ENCODE peak calls at places on chromosomes 3 and 15, in six cellular contexts. Z is tibial artery; H is CD4-positive, alpha-beta memory T cell; F is sigmoid colon; T is upper lobe of right lung; D is NT2/D1. I is an unnamed sample.

GRCh38 chr15:58331562-58331902 is 100.3 kb upstream of the LIPC start:
- DNase-seq in D (no peak), Z (no peak), H (no peak), T (no peak), F (no peak), I (no peak)

GRCh38 chr15:85411992-85412538 is 31.7 kb downstream of the AKAP13 start:
- DNase-seq in F (no peak), T (no peak), H (no peak), Z (no peak), D (no peak), I (no peak)

GRCh38 chr3:140627756-140628155 is 50.1 kb upstream of the TRIM42 start:
- DNase-seq in Z (no peak), F (no peak), H (no peak), T (no peak), D (no peak), I (no peak)

GRCh38 chr15:71811752-71812735 is 1.7 kb downstream of the NR2E3 start:
- DNase-seq in F (no peak), T (no peak), D (no peak), Z (no peak), H (no peak), I (no peak)

GRCh38 chr3:107663266-107663665 is 140.5 kb downstream of the BBX start:
- DNase-seq in F (no peak), Z (no peak), H (no peak), T (no peak), D (no peak), I (no peak)

GRCh38 chr15:57376695-57377477 is 581 bp downstream of the CGNL1 start:
- DNase-seq in D (no peak), F (peak; percentile 63), Z (peak; percentile 69), H (no peak), T (peak; percentile 71), I (no peak)

GRCh38 chr3:143167956-143168355 is 48.4 kb downstream of the CHST2 start:
- DNase-seq in H (no peak), T (no peak), Z (no peak), D (no peak), F (no peak), I (no peak)

GRCh38 chr3:125374996-125375941 is at the start of gene ZNF148:
- DNase-seq in Z (peak; percentile 95), H (peak; percentile 92), D (peak; percentile 85), F (peak; percentile 93), T (peak; percentile 96), I (peak; percentile 67)

GRCh38 chr3:32835943-32836342 is 18.1 kb downstream of the TRIM71 start:
- DNase-seq in Z (no peak), T (peak; percentile 13), F (no peak), H (no peak), D (peak; percentile 86), I (no peak)

GRCh38 chr3:172138792-172139507 is 99.6 kb downstream of the FNDC3B start:
- DNase-seq in T (no peak), D (no peak), Z (peak; percentile 85), H (no peak), F (peak; percentile 79), I (no peak)

GRCh38 chr3:175129126-175129525 is 270.0 kb downstream of the NAALADL2 start:
- DNase-seq in T (no peak), D (no peak), H (no peak), F (no peak), Z (no peak), I (no peak)

GRCh38 chr15:25175789-25176615 is 221.2 kb downstream of the SNRPN start:
- DNase-seq in Z (no peak), F (no peak), D (no peak), T (peak; percentile 54), H (no peak), I (no peak)
- H3K9me3 ChIP-seq in Z (peaks cover 4% of the 10 kb centered on the region), F (peaks cover 23% of the 10 kb centered on the region), D (peaks cover 37% of the 10 kb centered on the region), T (peaks cover 26% of the 10 kb centered on the region), H (no peaks in the 10 kb centered on the region), I (peaks cover 18% of the 10 kb centered on the region)

GRCh38 chr15:25244731-25245585 is 193.9 kb downstream of the UBE3A start:
- DNase-seq in D (no peak), T (peak; percentile 41), H (no peak), Z (peak; percentile 24), F (no peak), I (no peak)
- H3K9me3 ChIP-seq in D (no peaks in the 10 kb centered on the region), T (no peaks in the 10 kb centered on the region), H (no peaks in the 10 kb centered on the region), Z (no peaks in the 10 kb centered on the region), F (peaks cover 27% of the 10 kb centered on the region), I (peaks cover 10% of the 10 kb centered on the region)

DNA sequence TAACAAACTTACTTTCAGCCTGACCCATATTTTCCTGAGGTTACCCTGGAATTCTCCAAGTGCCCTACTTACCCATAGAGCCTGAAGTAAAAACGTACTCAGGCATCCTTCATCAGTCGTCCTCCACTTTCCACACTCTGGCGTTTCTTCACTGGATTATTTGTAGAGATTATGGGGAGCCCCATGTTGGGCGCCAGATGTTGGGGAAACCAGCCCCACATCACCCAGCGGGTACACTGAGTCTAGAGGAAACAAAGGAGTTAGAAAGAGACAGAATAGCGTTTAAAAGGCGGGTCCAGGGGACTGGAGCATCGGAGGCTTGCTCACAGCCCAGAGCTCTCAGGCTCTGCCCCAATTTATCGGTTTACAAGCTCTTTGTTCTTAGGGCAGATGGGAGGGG is 9.7 kb upstream of the SLC28A2 start:
- DNase-seq in T (no peak), Z (no peak), D (no peak), F (no peak), H (peak; percentile 9), I (no peak)
- H3K9me3 ChIP-seq in T (peaks cover 39% of the 10 kb centered on the region), Z (no peaks in the 10 kb centered on the region), D (peaks cover 48% of the 10 kb centered on the region), F (peaks cover 40% of the 10 kb centered on the region), H (no peaks in the 10 kb centered on the region), I (peaks cover 4% of the 10 kb centered on the region)

DNA sequence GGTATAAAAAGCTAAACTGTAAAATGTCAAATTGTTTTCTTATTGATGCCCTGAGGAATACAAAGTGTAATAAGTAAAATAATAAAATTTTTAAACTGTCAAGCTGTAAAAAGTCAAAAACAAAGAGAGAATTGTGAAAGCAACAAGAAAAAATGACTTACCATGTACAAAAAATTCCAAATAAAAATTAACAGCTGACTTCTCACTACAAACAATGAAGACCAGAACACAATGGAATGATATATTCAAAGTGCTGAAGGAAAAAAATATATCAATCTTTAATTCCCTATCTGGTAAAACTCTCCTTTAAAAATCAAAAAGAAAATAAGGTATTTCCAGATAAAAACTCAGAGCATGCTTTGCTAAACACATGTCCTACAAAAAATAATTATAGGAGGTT is 883.5 kb downstream of the IGSF11 start:
- DNase-seq in T (no peak), H (no peak), Z (no peak), D (no peak), F (no peak), I (no peak)
- H3K9me3 ChIP-seq in T (no peaks in the 10 kb centered on the region), H (no peaks in the 10 kb centered on the region), Z (no peaks in the 10 kb centered on the region), D (peaks cover 10% of the 10 kb centered on the region), F (no peaks in the 10 kb centered on the region), I (no peaks in the 10 kb centered on the region)

DNA sequence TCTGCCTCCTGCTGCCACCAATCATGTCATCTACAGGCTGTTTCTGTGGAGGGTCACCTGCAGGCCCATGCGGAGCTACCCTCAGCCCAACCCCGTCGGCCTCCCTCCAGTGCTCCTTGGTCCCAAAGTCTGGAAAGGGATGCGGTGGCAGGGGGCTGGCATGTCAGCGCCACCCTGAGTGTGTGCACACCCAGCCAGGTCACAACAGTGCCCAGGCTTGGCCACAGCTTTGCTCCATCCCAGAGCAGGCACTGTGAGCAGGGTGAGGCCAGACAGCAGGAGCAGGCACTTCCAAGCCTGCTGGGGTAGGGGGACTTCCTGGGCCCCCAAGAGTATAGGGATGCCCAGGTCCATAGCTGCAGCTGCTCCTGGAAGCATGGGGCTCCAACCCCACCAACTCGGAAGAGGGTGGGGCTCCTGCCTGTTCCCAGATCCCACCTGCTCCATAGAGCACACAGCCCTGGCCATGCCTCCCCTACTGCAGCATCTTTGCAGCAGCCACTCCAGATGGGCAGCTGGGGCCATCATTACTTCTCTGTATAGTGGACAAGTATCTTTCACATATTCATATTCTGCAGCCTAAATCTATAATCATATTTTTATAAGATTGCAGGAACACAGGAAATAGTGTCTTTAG is 109.3 kb downstream of the CBLB start:
- DNase-seq in F (peak; percentile 57), D (no peak), H (no peak), Z (no peak), T (no peak), I (no peak)
- H3K9me3 ChIP-seq in F (peaks cover 5% of the 10 kb centered on the region), D (peaks cover 37% of the 10 kb centered on the region), H (no peaks in the 10 kb centered on the region), Z (no peaks in the 10 kb centered on the region), T (no peaks in the 10 kb centered on the region), I (no peaks in the 10 kb centered on the region)

DNA sequence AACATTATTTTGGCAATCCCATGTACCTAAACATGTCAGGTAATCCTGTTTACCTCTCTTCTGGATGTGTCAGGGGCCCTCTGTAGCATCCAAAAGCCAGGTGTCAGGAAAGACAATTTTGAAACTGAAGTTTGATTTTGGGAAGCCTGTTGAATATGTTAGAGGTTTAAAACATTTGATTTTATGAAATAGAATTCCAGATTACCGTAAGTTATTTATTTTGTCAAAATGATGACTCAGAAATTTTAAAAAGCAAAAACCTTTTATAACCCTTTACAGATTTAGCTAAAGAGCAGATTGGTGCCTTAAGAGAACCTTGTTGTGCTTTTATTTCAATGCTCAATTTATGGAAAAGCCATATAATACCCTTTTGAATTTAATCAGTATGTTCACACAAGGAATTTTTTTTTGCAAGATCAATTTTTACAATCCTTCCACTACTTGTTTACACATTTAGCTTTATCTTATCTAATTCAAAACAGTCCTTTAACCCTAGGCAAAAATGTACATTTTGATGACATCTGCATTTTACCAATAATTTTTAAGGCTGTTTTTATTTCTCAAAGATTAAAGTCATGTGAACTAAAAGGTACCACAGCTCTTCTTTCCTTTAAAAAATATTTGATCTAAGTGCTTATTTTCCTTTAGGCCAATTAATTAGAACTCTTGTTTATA is 10.0 kb downstream of the KIF15 start:
- DNase-seq in Z (no peak), H (no peak), T (no peak), F (no peak), D (no peak), I (no peak)
- H3K9me3 ChIP-seq in Z (no peaks in the 10 kb centered on the region), H (no peaks in the 10 kb centered on the region), T (no peaks in the 10 kb centered on the region), F (peaks cover 4% of the 10 kb centered on the region), D (peaks cover 72% of the 10 kb centered on the region), I (peaks cover 5% of the 10 kb centered on the region)

DNA sequence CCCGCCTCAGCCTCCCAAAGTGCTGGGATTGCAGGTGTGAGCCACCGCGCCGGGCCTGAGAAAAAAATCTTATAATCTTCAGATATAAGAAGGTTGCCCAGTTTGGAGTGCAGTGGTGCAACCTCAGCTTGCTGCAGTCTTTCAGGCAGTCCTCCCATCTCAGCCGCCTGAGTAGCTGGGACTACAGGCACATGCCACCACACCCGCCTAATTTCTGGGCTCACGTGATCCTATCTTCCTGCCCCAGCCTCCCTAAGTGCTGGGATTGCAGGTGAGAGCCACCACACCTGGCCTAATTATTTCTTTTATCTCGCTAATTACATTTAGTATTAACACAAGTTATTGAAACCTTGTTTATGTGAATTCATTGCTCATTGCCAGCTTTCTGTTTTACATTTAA is 13.5 kb downstream of the PAK2 start:
- DNase-seq in Z (no peak), F (no peak), T (no peak), H (no peak), D (no peak), I (no peak)
- H3K9me3 ChIP-seq in Z (no peaks in the 10 kb centered on the region), F (peaks cover 2% of the 10 kb centered on the region), T (no peaks in the 10 kb centered on the region), H (no peaks in the 10 kb centered on the region), D (peaks cover 38% of the 10 kb centered on the region), I (no peaks in the 10 kb centered on the region)

GRCh38 chr15:25090073-25090733 is 135.4 kb downstream of the SNRPN start:
- DNase-seq in Z (no peak), T (no peak), F (no peak), H (no peak), D (no peak), I (no peak)
- H3K9me3 ChIP-seq in Z (peaks cover 5% of the 10 kb centered on the region), T (peaks cover 74% of the 10 kb centered on the region), F (peaks cover 81% of the 10 kb centered on the region), H (no peaks in the 10 kb centered on the region), D (no peaks in the 10 kb centered on the region), I (no peaks in the 10 kb centered on the region)

I was measured in iPS DF 6.9.